ENCODE peak calls at places on chromosomes 16 and 17, in four cellular contexts. One of them, this sample, is unnamed.

GRCh38 chr16:9787717-9788116 is 394.5 kb downstream of the GRIN2A start:
- DNase-seq in mesendoderm: peak; percentile 53
- DNase-seq in H1: no peak
- DNase-seq in IMR-90: no peak
- DNase-seq in this sample: no peak

GRCh38 chr17:2709173-2709661 is 2.3 kb downstream of the CLUH start:
- DNase-seq in H1: no peak
- DNase-seq in IMR-90: no peak
- DNase-seq in mesendoderm: no peak
- DNase-seq in this sample: no peak

GRCh38 chr17:8451937-8452614 is 16.4 kb downstream of the NDEL1 start:
- DNase-seq in H1: no peak
- DNase-seq in IMR-90: no peak
- DNase-seq in mesendoderm: no peak
- DNase-seq in this sample: no peak

GRCh38 chr16:72099377-72099818 is 5.8 kb downstream of the DHX38 start:
- DNase-seq in IMR-90: peak; percentile 49
- DNase-seq in H1: peak; percentile 77
- DNase-seq in mesendoderm: peak; percentile 82
- DNase-seq in this sample: peak; percentile 68

GRCh38 chr16:30394603-30395154 is 541 bp upstream of the ZNF48 start:
- DNase-seq in IMR-90: peak; percentile 50
- DNase-seq in H1: no peak
- DNase-seq in mesendoderm: peak; percentile 71
- DNase-seq in this sample: peak; percentile 80

GRCh38 chr16:46862555-46863447 is 21.4 kb upstream of the GPT2 start:
- DNase-seq in mesendoderm: no peak
- DNase-seq in IMR-90: peak; percentile 37
- DNase-seq in H1: no peak
- DNase-seq in this sample: no peak

GRCh38 chr17:4953461-4953961 is 2.6 kb downstream of the ENO3 start:
- DNase-seq in IMR-90: peak; percentile 76
- DNase-seq in H1: no peak
- DNase-seq in mesendoderm: no peak
- DNase-seq in this sample: no peak

GRCh38 chr17:79711715-79712305 is 18.9 kb upstream of the ENPP7 start:
- DNase-seq in mesendoderm: no peak
- DNase-seq in IMR-90: no peak
- DNase-seq in H1: no peak
- DNase-seq in this sample: no peak

GRCh38 chr17:77601054-77601979 is 357.2 kb upstream of the TNRC6C start:
- DNase-seq in H1: no peak
- DNase-seq in IMR-90: no peak
- DNase-seq in mesendoderm: no peak
- DNase-seq in this sample: no peak

DNA sequence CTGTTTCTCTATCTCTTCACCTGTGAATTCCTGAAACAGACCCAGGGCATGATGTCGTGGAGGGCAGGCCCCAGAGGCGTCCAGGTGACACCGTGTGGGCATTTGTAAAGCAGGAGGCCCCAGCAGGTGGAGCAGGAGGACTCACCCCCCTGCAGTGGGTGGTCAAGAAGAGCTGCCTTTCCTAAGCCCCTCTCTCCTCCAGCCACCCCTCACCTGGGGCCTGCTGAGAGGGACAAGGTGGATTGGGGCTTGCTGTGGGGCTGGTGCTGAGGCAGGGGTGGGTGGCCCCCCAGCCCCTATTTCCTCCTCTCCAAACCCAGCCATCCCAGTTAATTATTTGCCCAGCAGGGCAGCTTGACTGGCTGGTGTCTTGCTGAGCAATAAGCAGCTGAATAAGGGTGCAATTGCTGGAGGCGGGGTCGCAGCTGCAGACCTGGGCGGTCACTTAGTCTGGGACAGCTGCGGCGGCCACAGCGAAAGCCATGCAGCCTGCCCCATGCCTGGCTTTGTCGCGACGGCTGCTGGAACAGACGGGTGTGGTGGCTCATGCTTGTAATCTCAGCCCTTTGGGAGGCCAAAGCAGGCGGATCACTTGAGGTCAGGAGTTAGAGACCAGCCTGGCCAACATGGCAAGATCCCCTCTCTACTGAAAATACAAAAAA is 56.4 kb downstream of the JPH3 start:
- DNase-seq in IMR-90: no peak
- DNase-seq in mesendoderm: no peak
- DNase-seq in H1: no peak
- DNase-seq in this sample: no peak
- H3K27me3 ChIP-seq in IMR-90: peaks cover 51% of the 10 kb centered on the region
- H3K27me3 ChIP-seq in mesendoderm: no peaks in the 10 kb centered on the region
- H3K27me3 ChIP-seq in H1: no peaks in the 10 kb centered on the region
- H3K27me3 ChIP-seq in this sample: peaks cover 88% of the 10 kb centered on the region

DNA sequence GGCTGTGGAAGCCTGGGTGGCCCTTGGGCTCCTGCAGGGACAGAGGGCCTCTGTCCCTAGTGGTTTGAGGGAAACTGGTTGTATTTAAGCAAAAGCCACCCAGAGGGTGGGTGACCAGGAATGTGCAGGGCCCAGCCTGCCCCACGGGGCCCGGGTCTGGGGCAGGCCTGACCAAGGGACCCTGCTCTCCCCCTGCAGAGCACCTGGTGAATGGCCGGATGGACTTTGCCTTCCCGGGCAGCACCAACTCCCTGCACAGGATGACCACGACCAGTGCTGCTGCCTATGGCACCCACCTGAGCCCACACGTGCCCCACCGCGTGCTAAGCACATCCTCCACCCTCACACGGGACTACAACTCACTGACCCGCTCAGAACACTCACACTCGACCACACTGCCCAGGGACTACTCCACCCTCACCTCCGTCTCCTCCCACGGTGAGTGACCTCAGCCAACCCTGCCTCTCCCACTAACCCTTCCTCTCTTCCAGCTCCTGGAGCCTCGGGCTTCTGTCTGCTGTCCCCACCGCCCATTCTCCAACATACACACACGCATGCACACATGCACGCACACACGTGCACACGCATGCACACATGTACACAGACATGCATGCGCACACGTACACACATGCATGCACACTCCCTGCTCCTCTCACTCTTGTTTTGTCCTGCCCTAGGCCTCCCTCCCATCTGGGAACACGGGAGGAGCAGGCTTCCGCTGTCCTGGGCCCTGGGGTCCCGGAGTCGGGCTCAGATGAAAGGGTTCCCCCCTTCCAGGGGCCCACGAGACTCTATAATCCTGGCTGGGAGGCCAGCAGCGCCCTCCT is 10.4 kb downstream of the GALK1 start:
- DNase-seq in IMR-90: no peak
- DNase-seq in H1: peak; percentile 46
- DNase-seq in mesendoderm: no peak
- DNase-seq in this sample: no peak
- H2BK120ac ChIP-seq in IMR-90: no peak overlapping the region
- H2BK120ac ChIP-seq in H1: peak overlapping the region; percentile 10
- H2BK120ac ChIP-seq in mesendoderm: no peak overlapping the region
- H2BK120ac ChIP-seq in this sample: no peak overlapping the region

GRCh38 chr16:12891836-12892235 is 9.6 kb upstream of the SHISA9 start:
- DNase-seq in H1: no peak
- DNase-seq in IMR-90: no peak
- DNase-seq in mesendoderm: no peak
- DNase-seq in this sample: no peak
- H3K27me3 ChIP-seq in H1: no peaks in the 10 kb centered on the region
- H3K27me3 ChIP-seq in IMR-90: no peaks in the 10 kb centered on the region
- H3K27me3 ChIP-seq in mesendoderm: no peaks in the 10 kb centered on the region
- H3K27me3 ChIP-seq in this sample: no peaks in the 10 kb centered on the region

GRCh38 chr17:13513039-13513405 is 88.7 kb downstream of the HS3ST3A1 start:
- DNase-seq in IMR-90: peak; percentile 27
- DNase-seq in H1: no peak
- DNase-seq in mesendoderm: no peak
- DNase-seq in this sample: peak; percentile 17

GRCh38 chr17:13509561-13509960 is 92.2 kb downstream of the HS3ST3A1 start:
- DNase-seq in H1: no peak
- DNase-seq in mesendoderm: no peak
- DNase-seq in IMR-90: peak; percentile 26
- DNase-seq in this sample: no peak

GRCh38 chr17:13508916-13509315 is 92.8 kb downstream of the HS3ST3A1 start:
- DNase-seq in H1: no peak
- DNase-seq in mesendoderm: no peak
- DNase-seq in IMR-90: no peak
- DNase-seq in this sample: no peak

GRCh38 chr17:13510062-13510461 is 91.7 kb downstream of the HS3ST3A1 start:
- DNase-seq in IMR-90: peak; percentile 61
- DNase-seq in H1: no peak
- DNase-seq in mesendoderm: no peak
- DNase-seq in this sample: no peak
- H2BK120ac ChIP-seq in IMR-90: peak overlapping the region; percentile 25
- H2BK120ac ChIP-seq in H1: no peak overlapping the region
- H2BK120ac ChIP-seq in mesendoderm: no peak overlapping the region
- H2BK120ac ChIP-seq in this sample: no peak overlapping the region

DNA sequence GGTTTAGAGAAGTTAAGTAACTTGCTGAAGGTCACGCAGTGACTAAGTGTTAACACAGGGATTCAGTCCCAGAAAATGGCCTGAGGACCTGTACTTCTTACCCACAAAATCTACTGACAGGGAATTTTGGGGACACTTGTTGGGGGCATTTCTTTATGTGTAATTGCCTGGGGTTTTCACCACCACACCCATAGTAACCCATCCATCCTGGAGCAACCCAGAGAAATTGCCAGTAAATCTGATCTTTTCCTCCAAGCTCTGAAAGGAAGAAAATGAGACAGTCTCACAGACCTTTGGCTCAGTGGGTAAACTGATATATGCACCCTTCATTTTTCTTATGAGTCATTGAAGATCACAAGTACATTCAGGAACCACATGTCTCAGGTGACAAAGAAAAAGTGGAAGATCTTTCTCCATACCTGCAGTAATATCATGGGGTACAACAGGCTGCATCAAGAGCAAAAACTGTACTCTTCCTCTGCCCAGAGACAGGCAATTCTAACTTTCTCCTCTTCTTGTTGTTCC is 81.0 kb downstream of the NOG start:
- DNase-seq in H1: no peak
- DNase-seq in mesendoderm: no peak
- DNase-seq in IMR-90: no peak
- DNase-seq in this sample: no peak
- H3K27me3 ChIP-seq in H1: peaks cover 39% of the 10 kb centered on the region
- H3K27me3 ChIP-seq in mesendoderm: no peaks in the 10 kb centered on the region
- H3K27me3 ChIP-seq in IMR-90: peaks cover 49% of the 10 kb centered on the region
- H3K27me3 ChIP-seq in this sample: peaks cover 31% of the 10 kb centered on the region